ENCODE peak calls at places on chromosomes 3 and 15, in four cellular contexts. One of them, this sample, is unnamed.
A peak's percentile ranks its signal among the peaks of the same experiment; 100 is the strongest.

GRCh38 chr15:89822611-89822950 is 7.9 kb upstream of the ANPEP start:
- DNase-seq in heart right ventricle: no peak
- DNase-seq in ascending aorta: no peak
- DNase-seq in fibroblast of pulmonary artery: no peak
- DNase-seq in this sample: no peak

GRCh38 chr3:72270072-72270611 is 485.2 kb upstream of the PROK2 start:
- DNase-seq in fibroblast of pulmonary artery: peak; percentile 97
- DNase-seq in ascending aorta: peak; percentile 95
- DNase-seq in heart right ventricle: peak; percentile 87
- DNase-seq in this sample: peak; percentile 97

GRCh38 chr15:89367485-89368451 is 33.1 kb upstream of the POLG start:
- DNase-seq in fibroblast of pulmonary artery: no peak
- DNase-seq in ascending aorta: no peak
- DNase-seq in heart right ventricle: no peak
- DNase-seq in this sample: no peak

GRCh38 chr3:172658344-172659245 is 52.3 kb downstream of the NCEH1 start:
- DNase-seq in ascending aorta: no peak
- DNase-seq in heart right ventricle: no peak
- DNase-seq in fibroblast of pulmonary artery: peak; percentile 100
- DNase-seq in this sample: peak; percentile 98

GRCh38 chr3:138112362-138112761 is 3.0 kb downstream of the DZIP1L start:
- DNase-seq in fibroblast of pulmonary artery: no peak
- DNase-seq in ascending aorta: no peak
- DNase-seq in heart right ventricle: no peak
- DNase-seq in this sample: no peak

GRCh38 chr15:43151688-43152087 is 18.3 kb downstream of the TMEM62 start:
- DNase-seq in fibroblast of pulmonary artery: no peak
- DNase-seq in heart right ventricle: no peak
- DNase-seq in ascending aorta: no peak
- DNase-seq in this sample: no peak

GRCh38 chr15:67242665-67243064 is 11.8 kb downstream of the AAGAB start:
- DNase-seq in fibroblast of pulmonary artery: peak; percentile 19
- DNase-seq in ascending aorta: no peak
- DNase-seq in heart right ventricle: no peak
- DNase-seq in this sample: peak; percentile 31

GRCh38 chr3:39019299-39019698 is 32.4 kb downstream of the SCN11A start:
- DNase-seq in fibroblast of pulmonary artery: no peak
- DNase-seq in heart right ventricle: no peak
- DNase-seq in ascending aorta: no peak
- DNase-seq in this sample: no peak

GRCh38 chr15:98815207-98815606 is 166.9 kb downstream of the IGF1R start:
- DNase-seq in fibroblast of pulmonary artery: no peak
- DNase-seq in ascending aorta: no peak
- DNase-seq in heart right ventricle: no peak
- DNase-seq in this sample: no peak

GRCh38 chr3:101325393-101326134 is 5.2 kb upstream of the IMPG2 start:
- DNase-seq in ascending aorta: no peak
- DNase-seq in fibroblast of pulmonary artery: no peak
- DNase-seq in heart right ventricle: no peak
- DNase-seq in this sample: no peak

GRCh38 chr3:102736961-102737304 is 302.1 kb downstream of the ZPLD1 start:
- DNase-seq in ascending aorta: no peak
- DNase-seq in heart right ventricle: no peak
- DNase-seq in fibroblast of pulmonary artery: no peak
- DNase-seq in this sample: no peak

GRCh38 chr3:102741694-102742093 is 306.9 kb downstream of the ZPLD1 start:
- DNase-seq in fibroblast of pulmonary artery: no peak
- DNase-seq in ascending aorta: no peak
- DNase-seq in heart right ventricle: no peak
- DNase-seq in this sample: no peak

GRCh38 chr3:102737353-102737752 is 302.5 kb downstream of the ZPLD1 start:
- DNase-seq in fibroblast of pulmonary artery: no peak
- DNase-seq in ascending aorta: no peak
- DNase-seq in heart right ventricle: no peak
- DNase-seq in this sample: no peak

GRCh38 chr3:102736288-102736960 is 301.6 kb downstream of the ZPLD1 start:
- DNase-seq in heart right ventricle: peak; percentile 69
- DNase-seq in ascending aorta: no peak
- DNase-seq in fibroblast of pulmonary artery: no peak
- DNase-seq in this sample: no peak

GRCh38 chr3:102741105-102741504 is 306.3 kb downstream of the ZPLD1 start:
- DNase-seq in fibroblast of pulmonary artery: no peak
- DNase-seq in ascending aorta: no peak
- DNase-seq in heart right ventricle: no peak
- DNase-seq in this sample: no peak
- TF ChIP-seq CTCF in fibroblast of pulmonary artery: no peak
- TF ChIP-seq CTCF in ascending aorta: no peak
- TF ChIP-seq CTCF in heart right ventricle: peak; percentile 36
- TF ChIP-seq CTCF in this sample: no peak

GRCh38 chr15:72846027-72846426 is 62.5 kb upstream of the ADPGK start:
- DNase-seq in ascending aorta: no peak
- DNase-seq in fibroblast of pulmonary artery: no peak
- DNase-seq in heart right ventricle: no peak
- DNase-seq in this sample: peak; percentile 37
- H3K4me3 ChIP-seq in ascending aorta: no peak overlapping the region
- H3K4me3 ChIP-seq in fibroblast of pulmonary artery: no peak overlapping the region
- H3K4me3 ChIP-seq in heart right ventricle: no peak overlapping the region
- H3K4me3 ChIP-seq in this sample: no peak overlapping the region

GRCh38 chr3:13358051-13358450 is 62.1 kb downstream of the NUP210 start:
- DNase-seq in heart right ventricle: no peak
- DNase-seq in fibroblast of pulmonary artery: no peak
- DNase-seq in ascending aorta: no peak
- DNase-seq in this sample: no peak
- TF ChIP-seq CTCF in heart right ventricle: no peak
- TF ChIP-seq CTCF in fibroblast of pulmonary artery: no peak
- TF ChIP-seq CTCF in ascending aorta: no peak
- TF ChIP-seq CTCF in this sample: no peak

DNA sequence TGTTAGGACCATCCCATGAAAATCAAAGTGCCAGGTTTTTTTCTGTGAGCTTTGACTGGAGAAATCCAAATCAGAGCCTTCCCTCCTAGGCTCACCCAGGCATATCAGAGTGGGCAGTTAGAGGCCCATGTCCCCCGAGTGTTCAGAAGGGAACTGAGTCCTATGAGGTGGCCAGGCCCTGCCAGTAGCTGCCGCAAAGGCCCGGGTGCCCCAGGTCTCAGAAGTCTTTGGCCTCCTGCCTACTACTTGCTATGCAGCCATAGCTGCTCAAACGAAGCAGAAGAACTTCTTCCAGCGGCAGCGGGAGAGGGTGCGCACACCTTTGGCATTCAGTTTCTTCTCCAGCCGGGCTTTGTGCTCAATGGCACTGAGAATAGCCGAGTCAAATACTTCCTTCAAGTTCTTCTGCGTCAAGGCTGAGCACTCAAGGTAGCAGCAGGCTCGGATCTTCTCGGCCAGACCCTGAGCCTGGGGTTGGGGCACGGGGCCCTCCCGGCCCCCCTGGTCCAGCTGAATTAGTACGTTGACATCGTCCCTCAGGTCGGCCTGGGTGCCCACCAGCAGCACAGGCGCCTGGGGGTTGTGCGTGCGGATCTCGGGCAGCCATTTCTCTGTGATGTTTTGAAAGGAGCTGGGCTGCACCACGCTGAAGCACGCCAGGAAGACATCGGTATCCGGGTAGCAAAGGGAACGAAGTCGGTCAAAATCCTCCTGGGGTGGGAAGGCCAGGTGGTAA is 1.1 kb downstream of the RHOV start:
- DNase-seq in heart right ventricle: no peak
- DNase-seq in ascending aorta: no peak
- DNase-seq in fibroblast of pulmonary artery: no peak
- DNase-seq in this sample: no peak
- H3K4me3 ChIP-seq in heart right ventricle: no peak overlapping the region
- H3K4me3 ChIP-seq in ascending aorta: peak overlapping the region; percentile 73
- H3K4me3 ChIP-seq in fibroblast of pulmonary artery: no peak overlapping the region
- H3K4me3 ChIP-seq in this sample: peak overlapping the region; percentile 51

GRCh38 chr3:189947948-189948723 is 172.6 kb downstream of the P3H2 start:
- DNase-seq in ascending aorta: no peak
- DNase-seq in fibroblast of pulmonary artery: peak; percentile 54
- DNase-seq in heart right ventricle: no peak
- DNase-seq in this sample: peak; percentile 66
- TF ChIP-seq CTCF in ascending aorta: no peak
- TF ChIP-seq CTCF in fibroblast of pulmonary artery: peak; percentile 69
- TF ChIP-seq CTCF in heart right ventricle: peak; percentile 63
- TF ChIP-seq CTCF in this sample: peak; percentile 56

DNA sequence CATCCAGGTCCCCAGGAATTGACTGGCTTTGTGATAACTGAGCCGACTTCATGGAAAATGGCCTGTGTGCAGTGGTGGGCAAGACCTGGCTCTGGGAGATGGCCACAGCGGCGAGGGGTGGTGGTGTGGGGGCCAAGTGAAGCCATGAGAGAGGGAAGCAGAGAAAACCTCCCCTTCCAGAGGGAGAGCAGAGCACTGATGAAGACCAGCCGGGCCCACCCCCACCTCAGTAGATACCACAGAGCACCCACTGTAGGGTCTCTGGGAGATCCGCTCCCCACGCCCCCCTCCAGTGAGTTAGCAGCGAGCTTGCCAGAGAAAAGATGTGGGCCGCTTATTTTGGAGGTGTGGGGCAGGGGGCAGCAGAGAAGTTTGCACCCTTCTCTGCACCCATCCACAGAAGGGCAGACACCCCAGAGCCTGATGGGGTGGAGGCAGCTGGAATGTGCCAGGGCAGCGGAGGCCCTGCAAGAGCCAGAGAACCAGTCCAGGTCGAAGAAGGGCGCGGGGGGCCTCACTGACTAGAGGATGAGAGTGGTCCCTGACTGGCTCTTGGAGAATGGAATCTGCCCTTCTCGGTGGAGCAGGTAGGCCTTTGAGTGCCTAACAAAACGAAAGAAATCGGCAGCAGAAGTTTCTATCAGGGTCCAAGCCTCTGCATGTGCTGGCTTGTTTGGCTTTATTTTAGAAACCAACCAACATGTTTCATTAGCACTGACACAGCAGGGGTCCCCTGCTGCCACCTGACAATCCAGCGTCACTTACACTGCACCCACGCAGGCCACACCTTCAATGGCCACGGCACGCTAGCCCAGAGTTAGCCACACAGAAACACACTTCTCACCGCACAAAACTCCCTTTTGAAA is 28.3 kb downstream of the MELTF start:
- DNase-seq in heart right ventricle: no peak
- DNase-seq in ascending aorta: no peak
- DNase-seq in fibroblast of pulmonary artery: no peak
- DNase-seq in this sample: no peak
- H3K4me3 ChIP-seq in heart right ventricle: peak overlapping the region; percentile 67
- H3K4me3 ChIP-seq in ascending aorta: no peak overlapping the region
- H3K4me3 ChIP-seq in fibroblast of pulmonary artery: no peak overlapping the region
- H3K4me3 ChIP-seq in this sample: no peak overlapping the region

GRCh38 chr3:52055537-52056351 is 627 bp downstream of the DUSP7 start:
- DNase-seq in ascending aorta: no peak
- DNase-seq in heart right ventricle: peak; percentile 34
- DNase-seq in fibroblast of pulmonary artery: peak; percentile 62
- DNase-seq in this sample: peak; percentile 58

GRCh38 chr3:52057806-52058099 is 1.4 kb upstream of the DUSP7 start:
- DNase-seq in fibroblast of pulmonary artery: no peak
- DNase-seq in heart right ventricle: no peak
- DNase-seq in ascending aorta: no peak
- DNase-seq in this sample: no peak

GRCh38 chr3:52058111-52058510 is 1.7 kb upstream of the DUSP7 start:
- DNase-seq in fibroblast of pulmonary artery: no peak
- DNase-seq in heart right ventricle: no peak
- DNase-seq in ascending aorta: no peak
- DNase-seq in this sample: no peak

GRCh38 chr3:52056521-52056967 is at the start of gene DUSP7:
- DNase-seq in ascending aorta: no peak
- DNase-seq in heart right ventricle: peak; percentile 69
- DNase-seq in fibroblast of pulmonary artery: peak; percentile 59
- DNase-seq in this sample: peak; percentile 61

GRCh38 chr3:52056968-52057805 is 816 bp upstream of the DUSP7 start:
- DNase-seq in ascending aorta: peak; percentile 100
- DNase-seq in fibroblast of pulmonary artery: peak; percentile 99
- DNase-seq in heart right ventricle: peak; percentile 100
- DNase-seq in this sample: peak; percentile 99
- TF ChIP-seq CTCF in ascending aorta: no peak
- TF ChIP-seq CTCF in fibroblast of pulmonary artery: no peak
- TF ChIP-seq CTCF in heart right ventricle: no peak
- TF ChIP-seq CTCF in this sample: no peak

GRCh38 chr3:176974303-176974702 is 223.0 kb downstream of the TBL1XR1 start:
- DNase-seq in fibroblast of pulmonary artery: no peak
- DNase-seq in heart right ventricle: no peak
- DNase-seq in ascending aorta: no peak
- DNase-seq in this sample: no peak
- H3K4me3 ChIP-seq in fibroblast of pulmonary artery: no peak overlapping the region
- H3K4me3 ChIP-seq in heart right ventricle: no peak overlapping the region
- H3K4me3 ChIP-seq in ascending aorta: no peak overlapping the region
- H3K4me3 ChIP-seq in this sample: no peak overlapping the region

DNA sequence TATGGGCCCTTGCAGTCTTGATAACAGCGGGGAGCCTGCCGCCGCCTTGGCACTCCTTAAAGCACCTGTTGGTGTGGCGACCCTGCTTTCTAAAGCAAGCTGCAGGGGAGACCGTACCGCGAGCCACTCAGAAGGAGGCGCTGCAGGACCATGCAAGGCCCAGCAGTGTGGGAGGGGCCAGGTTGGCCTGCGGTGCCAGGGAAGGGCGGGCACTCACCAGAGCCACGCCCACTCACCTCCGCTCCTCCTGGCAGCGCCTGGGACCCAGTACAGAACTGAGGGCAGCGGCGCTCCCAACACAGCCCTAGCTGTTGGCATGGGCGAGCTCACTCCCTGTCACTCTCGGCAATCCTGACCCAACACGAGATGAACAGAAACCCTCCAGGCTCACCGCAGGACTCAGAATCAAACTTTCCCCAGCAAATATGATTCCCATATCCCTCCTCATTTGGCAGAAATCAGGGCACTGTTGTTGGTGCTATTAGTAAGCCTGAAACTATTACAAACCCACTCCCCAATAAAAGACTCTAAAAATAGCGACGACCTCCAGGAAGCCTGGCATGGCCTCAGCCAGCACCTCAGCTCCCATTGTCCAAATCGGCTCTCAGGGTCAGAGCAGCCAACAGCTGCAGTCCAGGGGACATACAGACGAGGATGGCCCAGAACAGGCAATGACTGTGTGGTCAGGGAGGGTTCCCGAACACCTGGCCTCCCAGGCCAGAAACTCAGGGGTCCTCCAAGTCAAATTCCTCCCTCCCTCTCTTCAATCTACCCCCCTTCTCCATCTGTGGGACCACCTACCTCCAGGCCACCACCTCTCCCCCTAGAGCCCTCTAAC is 77.2 kb downstream of the TBC1D2B start:
- DNase-seq in ascending aorta: no peak
- DNase-seq in heart right ventricle: peak; percentile 57
- DNase-seq in fibroblast of pulmonary artery: peak; percentile 56
- DNase-seq in this sample: peak; percentile 45
- TF ChIP-seq CTCF in ascending aorta: peak; percentile 26
- TF ChIP-seq CTCF in heart right ventricle: peak; percentile 60
- TF ChIP-seq CTCF in fibroblast of pulmonary artery: peak; percentile 33
- TF ChIP-seq CTCF in this sample: peak; percentile 31

DNA sequence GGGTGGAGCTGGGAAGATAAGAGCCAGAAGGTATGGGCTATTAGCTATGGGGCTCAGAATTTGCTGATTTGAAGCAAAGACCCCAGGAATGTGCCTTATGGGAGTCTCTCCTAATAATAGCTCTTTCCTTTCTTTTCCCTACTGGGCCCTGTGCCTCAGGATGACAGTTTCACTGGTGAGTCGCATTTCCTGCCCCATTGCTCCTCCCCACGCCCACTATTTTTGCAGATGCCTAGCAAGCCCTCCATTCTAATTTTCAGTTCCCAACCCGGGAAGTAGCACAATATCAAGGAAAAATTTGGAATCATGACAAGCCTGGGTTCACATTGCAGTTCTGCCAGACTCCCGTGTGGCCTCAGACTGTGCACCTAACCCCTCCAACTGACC is 583 bp downstream of the IL17RE start:
- DNase-seq in ascending aorta: peak; percentile 72
- DNase-seq in fibroblast of pulmonary artery: no peak
- DNase-seq in heart right ventricle: peak; percentile 45
- DNase-seq in this sample: no peak
- H3K4me3 ChIP-seq in ascending aorta: peak overlapping the region; percentile 60
- H3K4me3 ChIP-seq in fibroblast of pulmonary artery: no peak overlapping the region
- H3K4me3 ChIP-seq in heart right ventricle: peak overlapping the region; percentile 14
- H3K4me3 ChIP-seq in this sample: no peak overlapping the region